ENCODE peak calls at places on chromosome 11, in seven cellular contexts. X, Y, D, S, J, Z and F are unnamed samples.

GRCh38 chr11:126061707-126062678 is 673 bp downstream of the CDON start:
- DNase-seq in X (peak), J (peak), S (no peak), D (no peak), Z (peak), Y (peak), F (no peak)

GRCh38 chr11:62560566-62561103 is 13.1 kb downstream of the EEF1G start:
- DNase-seq in D (peak), Z (peak), S (peak), Y (peak), J (peak), X (peak), F (peak)

GRCh38 chr11:14644396-14645246 is 1.0 kb downstream of the PDE3B start:
- DNase-seq in X (peak), S (no peak), Y (peak), Z (peak), D (no peak), J (peak), F (no peak)

GRCh38 chr11:75371930-75372876 is 20.7 kb upstream of the ARRB1 start:
- DNase-seq in X (no peak), S (no peak), Y (no peak), D (no peak), Z (no peak), J (peak), F (peak)

GRCh38 chr11:9664276-9665171 is 647 bp downstream of the SWAP70 start:
- DNase-seq in X (peak), J (peak), Y (peak), Z (peak), S (no peak), D (peak), F (peak)

GRCh38 chr11:102139081-102139498 is 28.8 kb downstream of the YAP1 start:
- DNase-seq in X (peak), Z (no peak), S (no peak), Y (no peak), J (no peak), D (peak), F (peak)

GRCh38 chr11:67374571-67375276 is 1.3 kb upstream of the CLCF1 start:
- DNase-seq in Y (no peak), Z (no peak), X (no peak), D (no peak), J (no peak), S (no peak), F (no peak)

GRCh38 chr11:62116458-62116857 is 7.4 kb upstream of the INCENP start:
- DNase-seq in D (no peak), Z (no peak), X (no peak), S (no peak), Y (no peak), J (no peak), F (no peak)

GRCh38 chr11:69154211-69154913 is 1.4 kb upstream of the SMIM38 start:
- DNase-seq in Z (no peak), D (no peak), X (no peak), Y (no peak), S (no peak), J (no peak), F (no peak)

GRCh38 chr11:103016031-103016430 is 60.5 kb upstream of the MMP13 start:
- DNase-seq in Z (no peak), J (no peak), D (no peak), X (no peak), Y (no peak), S (no peak), F (no peak)

GRCh38 chr11:123194308-123195181 is 503 bp downstream of the CLMP start:
- DNase-seq in D (no peak), Y (peak), J (no peak), S (no peak), Z (no peak), X (peak), F (peak)

GRCh38 chr11:83933008-83933407 is 646.8 kb upstream of the CCDC90B start:
- DNase-seq in Z (no peak), S (no peak), J (no peak), X (no peak), Y (no peak), D (no peak), F (no peak)

GRCh38 chr11:17531071-17531817 is 13.0 kb downstream of the USH1C start:
- DNase-seq in S (no peak), J (no peak), D (no peak), Z (no peak), X (no peak), Y (no peak), F (no peak)

GRCh38 chr11:108206171-108206570 is 16.3 kb downstream of the NPAT start:
- DNase-seq in X (no peak), D (no peak), Y (no peak), J (no peak), S (no peak), Z (no peak), F (no peak)

GRCh38 chr11:118892515-118892914 is 8.8 kb downstream of the CXCR5 start:
- DNase-seq in S (no peak), X (no peak), D (no peak), Z (peak), J (peak), Y (peak), F (no peak)

GRCh38 chr11:126212089-126212660 is 593 bp downstream of the FAM118B start:
- DNase-seq in Z (no peak), X (no peak), D (no peak), J (no peak), S (no peak), Y (no peak), F (no peak)

GRCh38 chr11:118010738-118011461 is 24.7 kb downstream of the IL10RA start:
- DNase-seq in D (no peak), J (peak), S (no peak), Y (no peak), Z (no peak), X (peak), F (no peak)

GRCh38 chr11:11239959-11240358 is 113.1 kb downstream of the CSNK2A3 start:
- DNase-seq in S (no peak), X (no peak), D (no peak), Z (no peak), Y (no peak), J (no peak), F (no peak)

GRCh38 chr11:2987881-2988280 is 4.2 kb downstream of the NAP1L4 start:
- DNase-seq in Z (peak), S (no peak), Y (no peak), D (no peak), J (no peak), X (no peak), F (no peak)

GRCh38 chr11:43278302-43278956 is 33.4 kb upstream of the API5 start:
- DNase-seq in J (no peak), D (peak), X (no peak), Z (no peak), S (no peak), Y (no peak), F (no peak)

GRCh38 chr11:59261150-59261549 is 48.4 kb upstream of the MPEG1 start:
- DNase-seq in Z (no peak), S (no peak), D (no peak), J (no peak), X (no peak), Y (no peak), F (no peak)

GRCh38 chr11:17019231-17019630 is 5.0 kb upstream of the PLEKHA7 start:
- DNase-seq in J (no peak), S (no peak), Z (no peak), D (no peak), X (no peak), Y (no peak), F (peak)

GRCh38 chr11:12402027-12402426 is 24.7 kb downstream of the PARVA start:
- DNase-seq in J (no peak), X (no peak), D (no peak), Y (no peak), S (no peak), Z (no peak), F (no peak)

GRCh38 chr11:122686106-122686505 is 30.6 kb downstream of the UBASH3B start:
- DNase-seq in X (no peak), D (no peak), J (no peak), Z (no peak), Y (no peak), S (no peak), F (no peak)

GRCh38 chr11:129955282-129955681 is 47.4 kb downstream of the PRDM10 start:
- DNase-seq in D (no peak), J (no peak), Y (no peak), X (no peak), S (no peak), Z (no peak), F (no peak)

GRCh38 chr11:129965248-129965647 is 37.4 kb downstream of the PRDM10 start:
- DNase-seq in Y (no peak), D (no peak), X (no peak), J (no peak), S (no peak), Z (no peak), F (no peak)

GRCh38 chr11:129959687-129960086 is 42.9 kb downstream of the PRDM10 start:
- DNase-seq in X (no peak), D (no peak), Z (no peak), S (no peak), J (no peak), Y (no peak), F (no peak)

GRCh38 chr11:129960216-129961214 is 42.1 kb downstream of the PRDM10 start:
- DNase-seq in X (no peak), Z (no peak), Y (no peak), S (no peak), J (no peak), D (peak), F (peak)
- H3K4me3 ChIP-seq in X (no peak), Z (no peak), Y (no peak), S (no peak), J (no peak), D (no peak), F (no peak)

DNA sequence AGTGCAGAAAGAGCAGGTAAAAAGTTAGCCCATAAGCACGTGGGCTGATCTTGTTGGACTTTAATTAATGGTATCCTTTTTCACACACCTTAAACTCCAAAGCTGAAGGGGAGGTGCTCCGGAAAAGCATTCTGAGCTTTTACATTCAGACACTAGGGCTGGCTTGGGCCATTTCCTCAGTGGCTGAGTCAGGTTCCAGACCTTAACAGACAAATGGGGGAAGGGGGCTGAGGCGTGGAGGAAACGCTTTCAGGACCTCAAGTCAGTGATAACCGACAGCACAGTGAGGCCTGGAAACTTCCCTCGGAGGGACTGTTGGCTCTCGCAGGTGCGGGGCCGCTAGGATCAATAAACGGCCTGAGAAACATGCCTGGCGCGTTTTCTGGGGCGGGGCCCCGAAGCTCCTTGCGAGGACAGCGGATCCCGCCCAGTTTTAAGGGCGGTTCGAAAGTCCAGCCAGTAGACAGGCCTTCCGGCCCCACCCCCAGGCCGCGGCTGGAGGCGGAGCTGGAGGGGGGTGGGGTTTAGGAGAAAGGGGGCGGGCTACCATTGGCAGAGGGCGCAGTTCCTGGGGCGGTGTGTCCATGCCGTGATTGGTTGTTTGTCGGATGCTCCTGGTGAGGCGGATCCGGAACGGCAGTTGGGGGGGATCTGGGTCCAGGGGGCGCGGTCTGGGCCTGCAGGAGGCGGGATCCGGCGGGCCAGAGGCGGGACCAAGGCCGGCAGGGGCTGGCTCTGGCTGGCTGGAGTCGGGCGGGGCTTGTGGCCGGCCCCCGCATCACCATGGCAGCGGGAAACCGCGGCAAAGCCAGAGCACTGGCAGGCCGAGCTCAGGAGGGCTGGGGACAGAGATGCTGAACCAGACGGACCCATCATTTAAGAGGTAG is 8.0 kb downstream of the C11orf52 start:
- DNase-seq in J (peak), Z (peak), D (peak), X (peak), Y (peak), S (peak), F (peak)
- H3K27ac ChIP-seq in J (peak), Z (peak), D (peak), X (peak), Y (peak), S (peak), F (peak)

GRCh38 chr11:66363187-66363601 is 8.4 kb downstream of the SLC29A2 start:
- DNase-seq in J (no peak), Z (no peak), Y (no peak), S (no peak), X (no peak), D (no peak), F (no peak)

GRCh38 chr11:66362481-66363147 is 8.9 kb downstream of the SLC29A2 start:
- DNase-seq in D (no peak), J (no peak), S (no peak), X (no peak), Y (no peak), Z (no peak), F (no peak)

GRCh38 chr11:66359662-66360087 is 11.9 kb downstream of the SLC29A2 start:
- DNase-seq in J (no peak), D (no peak), Y (no peak), Z (no peak), X (no peak), S (no peak), F (no peak)

GRCh38 chr11:66361502-66361941 is 10.0 kb downstream of the SLC29A2 start:
- DNase-seq in X (no peak), S (no peak), D (no peak), Z (no peak), J (no peak), Y (no peak), F (no peak)

DNA sequence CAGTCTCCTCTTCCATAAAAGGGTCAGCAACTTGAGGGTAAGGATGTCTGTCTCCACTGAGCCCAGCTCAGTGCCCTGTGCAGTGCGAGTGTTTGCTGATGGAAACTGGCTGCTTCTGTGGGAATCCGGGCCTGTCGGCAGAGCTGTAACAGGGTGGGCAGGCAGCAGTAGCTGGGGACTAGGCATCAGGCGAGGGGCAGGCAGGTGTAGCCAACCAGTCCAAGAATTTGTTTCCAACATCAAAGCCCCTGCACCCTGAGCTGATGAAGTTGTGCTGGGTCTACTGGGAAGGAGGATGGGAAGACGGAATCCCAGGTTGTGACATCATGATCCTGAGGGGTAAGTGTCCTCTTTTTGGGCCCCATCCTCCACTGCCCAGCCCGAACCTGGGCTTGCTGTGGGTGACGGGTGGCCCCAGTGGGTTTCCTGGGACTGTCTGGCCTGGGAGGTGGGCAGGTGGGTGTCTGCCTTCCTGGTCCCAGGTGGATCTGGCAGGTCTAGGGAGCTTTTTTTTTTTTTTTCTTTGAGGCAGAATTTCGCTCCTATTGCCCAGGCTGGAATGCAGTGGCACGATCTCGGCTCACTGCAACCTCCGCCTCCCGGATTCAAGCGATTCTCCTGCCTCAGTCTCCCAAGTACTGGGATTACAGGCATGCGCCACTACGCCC is 11.0 kb downstream of the SLC29A2 start:
- DNase-seq in J (no peak), Z (no peak), X (no peak), D (no peak), Y (no peak), S (no peak), F (no peak)
- H3K4me3 ChIP-seq in J (no peak), Z (no peak), X (no peak), D (no peak), Y (no peak), S (no peak), F (no peak)

DNA sequence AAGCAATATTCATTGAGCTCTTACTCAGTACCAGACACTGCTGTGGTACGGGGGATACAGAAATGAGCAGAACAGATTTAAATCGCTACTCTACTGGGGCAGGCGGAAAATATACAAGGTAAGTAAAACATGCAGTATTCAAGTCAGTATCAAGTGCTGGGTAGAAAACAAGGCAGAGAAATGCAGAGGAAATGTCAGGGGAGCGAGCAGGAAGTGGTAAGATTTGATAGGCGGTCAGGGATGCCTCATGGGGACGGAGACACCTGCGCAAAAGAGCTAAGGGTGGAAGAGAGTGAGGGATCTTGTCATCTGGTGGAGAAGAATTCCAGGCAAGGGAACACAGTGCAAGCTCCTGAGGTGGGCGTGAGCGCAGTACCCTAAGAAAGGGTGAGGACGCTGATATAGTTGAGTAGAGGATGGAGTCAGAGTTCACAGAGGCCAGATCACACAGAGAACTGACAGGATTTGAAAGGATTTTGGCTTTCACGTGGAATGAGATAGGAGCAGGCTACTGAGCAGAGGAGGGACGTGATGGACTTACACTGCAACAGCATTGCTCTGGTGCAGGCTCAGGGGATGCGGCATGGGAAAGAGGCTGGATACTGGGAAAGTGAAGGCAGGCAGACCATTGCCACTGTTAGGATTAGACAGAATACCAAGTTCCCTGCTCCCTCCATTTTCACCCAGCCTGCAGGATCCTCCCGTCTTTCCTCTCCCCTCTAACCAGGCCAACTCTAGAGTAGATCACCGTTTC is 35.8 kb downstream of the SC5D start:
- DNase-seq in D (no peak), S (no peak), Y (no peak), J (no peak), Z (peak), X (no peak), F (no peak)
- H3K27ac ChIP-seq in D (no peak), S (no peak), Y (no peak), J (no peak), Z (no peak), X (no peak), F (no peak)

DNA sequence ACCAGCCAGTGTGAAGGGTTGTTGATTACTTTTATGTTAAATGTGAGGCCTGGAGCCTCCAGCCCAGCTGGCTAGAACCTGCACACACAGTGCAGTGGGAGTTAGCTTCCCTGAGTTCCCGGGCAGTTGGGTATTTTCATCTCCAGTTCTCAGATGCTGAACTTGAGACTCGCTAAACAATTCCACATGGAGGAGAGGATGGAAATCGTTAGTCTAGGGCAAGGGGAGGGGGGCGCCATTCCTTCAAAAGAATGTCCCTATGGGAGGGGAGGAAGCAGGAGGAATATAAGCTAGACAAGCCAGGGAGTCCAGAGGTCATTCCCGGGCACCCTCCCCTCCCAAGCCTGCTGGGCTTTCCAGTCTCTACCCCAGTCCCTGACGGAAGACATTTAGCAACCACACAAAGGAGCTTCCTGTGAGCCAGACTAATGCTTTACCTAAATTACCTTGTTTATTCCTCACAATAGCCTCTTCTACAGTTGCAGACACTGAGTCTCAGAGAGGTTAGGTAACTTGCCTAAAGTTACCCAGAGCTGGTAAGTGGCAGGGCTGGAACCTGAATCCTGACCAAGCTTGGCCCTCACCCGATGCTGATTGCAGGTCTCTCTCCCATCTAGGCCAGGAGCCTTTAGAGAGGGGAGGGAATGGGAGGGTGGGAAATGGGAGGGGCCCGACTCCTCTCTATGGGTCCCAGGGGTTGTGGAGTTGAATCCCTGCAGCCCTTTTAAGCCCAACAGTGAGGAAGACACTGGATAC is 1.9 kb upstream of the TSKU start:
- DNase-seq in J (peak), Y (no peak), Z (no peak), S (no peak), D (no peak), X (no peak), F (no peak)
- H3K4me3 ChIP-seq in J (no peak), Y (no peak), Z (no peak), S (no peak), D (no peak), X (peak), F (no peak)

GRCh38 chr11:280762-281485 is 2.7 kb downstream of the NLRP6 start:
- DNase-seq in D (no peak), X (peak), J (no peak), Z (no peak), Y (no peak), S (no peak), F (no peak)

GRCh38 chr11:279966-280761 is 2.0 kb downstream of the NLRP6 start:
- DNase-seq in Z (peak), D (no peak), S (no peak), Y (peak), X (peak), J (peak), F (no peak)

GRCh38 chr11:279040-279965 is 1.1 kb downstream of the NLRP6 start:
- DNase-seq in X (peak), S (no peak), D (no peak), Y (peak), Z (peak), J (no peak), F (no peak)

GRCh38 chr11:276219-276618 is 2.0 kb upstream of the NLRP6 start:
- DNase-seq in S (no peak), X (no peak), Z (no peak), D (no peak), J (no peak), Y (no peak), F (no peak)

GRCh38 chr11:278001-278951 is at the start of gene NLRP6:
- DNase-seq in D (no peak), Z (no peak), S (no peak), X (peak), J (no peak), Y (peak), F (no peak)
- H3K27ac ChIP-seq in D (no peak), Z (peak), S (no peak), X (no peak), J (no peak), Y (no peak), F (no peak)

DNA sequence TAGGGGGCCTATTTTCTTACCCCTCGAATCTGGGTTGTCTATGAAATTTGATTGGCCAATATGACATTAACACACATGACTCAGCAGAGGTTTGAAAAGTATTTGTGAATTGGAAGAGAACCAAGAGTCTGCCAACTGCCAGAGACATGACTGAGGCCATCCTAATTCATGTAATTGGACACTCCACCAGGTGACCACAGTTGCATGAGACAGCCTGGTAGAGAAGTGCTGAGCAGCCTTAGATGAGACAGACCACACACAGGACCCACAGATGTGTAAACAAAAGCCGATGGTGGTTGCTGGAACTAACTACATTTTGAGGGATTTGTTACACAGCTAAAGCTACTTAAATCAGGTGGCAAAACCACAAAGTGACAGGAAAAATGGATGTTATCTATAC is 855 bp upstream of the MS4A5 start:
- DNase-seq in J (no peak), Z (no peak), Y (no peak), X (no peak), S (no peak), D (no peak), F (peak)
- H3K4me3 ChIP-seq in J (no peak), Z (no peak), Y (no peak), X (no peak), S (no peak), D (no peak), F (no peak)